ENCODE peak calls at places on chromosome 13, in seven cellular contexts. D is A549, R is GM12878, H is K562, I is H1, W is SK-N-SH, G is IMR-90. A is an unnamed sample.

GRCh38 chr13:53941588-53942190 is 913.1 kb downstream of the OLFM4 start:
- DNase-seq in D (no peak), R (no peak), H (no peak), I (peak), W (no peak), G (no peak), A (no peak)

GRCh38 chr13:60572003-60572792 is 175.2 kb downstream of the TDRD3 start:
- DNase-seq in D (no peak), R (no peak), H (no peak), I (no peak), W (no peak), G (peak), A (peak)

GRCh38 chr13:45799451-45799850 is 52.1 kb downstream of the SIAH3 start:
- DNase-seq in D (no peak), R (no peak), H (no peak), I (no peak), W (no peak), G (no peak), A (no peak)

GRCh38 chr13:82070411-82070810 is 1729.5 kb upstream of the SPRY2 start:
- DNase-seq in D (no peak), R (no peak), H (no peak), I (no peak), W (no peak), G (no peak), A (no peak)

GRCh38 chr13:48505597-48506091 is 27.2 kb downstream of the RCBTB2 start:
- DNase-seq in D (no peak), R (peak), H (no peak), I (no peak), W (no peak), G (peak), A (no peak)

GRCh38 chr13:26325876-26326275 is 71.9 kb downstream of the CDK8 start:
- DNase-seq in D (no peak), R (peak), H (no peak), I (no peak), W (no peak), G (peak), A (no peak)

GRCh38 chr13:89737051-89737450 is 1610.4 kb upstream of the MIR17HG start:
- DNase-seq in D (no peak), R (no peak), H (no peak), I (no peak), W (no peak), G (no peak), A (no peak)

GRCh38 chr13:44044544-44045178 is 165.0 kb downstream of the LACC1 start:
- DNase-seq in D (no peak), R (no peak), H (no peak), I (no peak), W (no peak), G (no peak), A (no peak)

GRCh38 chr13:99655351-99656091 is 154.2 kb downstream of the TM9SF2 start:
- DNase-seq in D (peak), R (no peak), H (no peak), I (no peak), W (no peak), G (peak), A (peak)

GRCh38 chr13:97224544-97225324 is 2.6 kb downstream of the MBNL2 start:
- DNase-seq in D (no peak), R (no peak), H (peak), I (no peak), W (no peak), G (peak), A (peak)

GRCh38 chr13:21069561-21070004 is 8.2 kb upstream of the LATS2 start:
- DNase-seq in D (peak), R (no peak), H (no peak), I (no peak), W (no peak), G (peak), A (peak)

GRCh38 chr13:92487238-92487637 is 739.4 kb upstream of the GPC6 start:
- DNase-seq in D (no peak), R (no peak), H (no peak), I (no peak), W (no peak), G (no peak), A (no peak)

GRCh38 chr13:29936051-29936813 is 85.8 kb upstream of the UBL3 start:
- DNase-seq in D (no peak), R (no peak), H (no peak), I (no peak), W (no peak), G (no peak), A (no peak)

GRCh38 chr13:29936961-29937360 is 86.5 kb upstream of the UBL3 start:
- DNase-seq in D (no peak), R (no peak), H (no peak), I (no peak), W (no peak), G (no peak), A (no peak)

GRCh38 chr13:29933401-29933800 is 83.0 kb upstream of the UBL3 start:
- DNase-seq in D (no peak), R (no peak), H (no peak), I (no peak), W (no peak), G (no peak), A (no peak)

GRCh38 chr13:29935309-29935981 is 85.0 kb upstream of the UBL3 start:
- DNase-seq in D (no peak), R (peak), H (no peak), I (no peak), W (no peak), G (no peak), A (no peak)

DNA sequence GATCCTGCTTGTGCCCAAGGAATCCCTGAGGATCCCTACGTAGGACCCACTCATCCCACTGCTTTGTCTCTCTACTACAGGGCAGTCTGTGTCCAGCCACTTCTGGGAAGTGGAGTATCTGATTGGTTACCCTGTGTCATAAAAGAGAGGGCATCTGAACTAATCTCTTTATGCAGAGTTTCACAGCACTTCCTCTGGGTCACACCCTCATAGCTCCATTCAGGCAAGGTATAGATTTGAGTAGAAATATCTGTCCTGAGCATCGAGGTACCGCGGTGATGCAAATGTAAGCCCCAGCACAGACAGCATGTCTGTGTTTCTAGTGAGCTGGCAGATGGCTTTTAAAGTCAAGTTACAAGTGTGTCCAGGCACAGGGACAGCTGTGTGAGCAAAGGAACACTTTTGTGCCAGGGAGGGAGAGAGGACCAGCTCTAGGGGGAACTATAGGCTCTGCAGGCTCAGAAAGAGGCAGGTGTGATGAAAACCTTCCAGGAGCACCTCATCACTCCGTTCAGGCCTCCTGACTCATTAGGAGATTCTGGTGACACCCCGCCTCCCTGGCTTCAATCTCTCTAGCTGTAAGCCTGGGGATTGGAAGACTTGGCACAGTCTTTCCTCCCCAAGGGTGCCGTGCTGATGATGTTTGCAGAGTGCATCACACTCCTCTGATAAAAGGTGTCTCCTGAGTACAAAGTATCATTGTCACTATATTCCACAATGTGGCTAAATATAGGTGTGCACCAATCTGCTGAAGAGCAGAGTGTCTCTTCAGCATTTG is 84.3 kb upstream of the UBL3 start:
- DNase-seq in D (no peak), R (no peak), H (no peak), I (no peak), W (no peak), G (no peak), A (no peak)
- TF ChIP-seq RFX5 in D (no peak), R (no peak), H (no peak), I (no peak), W (no peak), G (no peak), A (no peak)

GRCh38 chr13:50255639-50256038 is 240.4 kb downstream of the KCNRG start:
- DNase-seq in D (no peak), R (no peak), H (no peak), I (no peak), W (no peak), G (no peak), A (no peak)
- TF ChIP-seq RFX5 in D (no peak), R (no peak), H (no peak), I (no peak), W (no peak), G (no peak), A (no peak)

DNA sequence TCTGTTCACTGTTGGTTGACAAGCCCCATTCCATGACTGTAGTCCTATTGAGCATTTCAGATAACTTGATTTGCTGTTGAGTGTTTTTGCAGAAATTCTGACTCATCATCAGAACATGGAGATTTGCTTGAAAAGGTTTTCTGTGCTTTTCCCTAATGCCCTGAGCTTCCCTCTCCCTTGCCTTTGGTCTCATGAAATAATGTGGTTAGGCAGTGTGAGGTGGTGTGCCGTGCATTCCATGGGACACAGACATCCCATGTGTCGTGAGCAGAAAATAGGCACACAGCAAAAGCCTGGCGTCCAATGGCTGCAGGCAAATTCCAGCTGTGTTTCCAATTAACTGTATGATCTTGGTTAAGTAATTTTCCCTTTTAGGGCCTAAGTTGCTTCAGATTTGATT is 197.4 kb downstream of the DLEU7 start:
- DNase-seq in D (no peak), R (no peak), H (no peak), I (no peak), W (no peak), G (no peak), A (no peak)
- TF ChIP-seq RFX5 in D (no peak), R (no peak), H (no peak), I (no peak), W (no peak), G (no peak), A (no peak)

GRCh38 chr13:95494082-95494681 is 58.3 kb upstream of the CLDN10 start:
- DNase-seq in D (peak), R (no peak), H (peak), I (no peak), W (peak), G (peak), A (peak)
- TF ChIP-seq RFX5 in D (no peak), R (no peak), H (no peak), I (no peak), W (no peak), G (no peak), A (no peak)

GRCh38 chr13:66301482-66301881 is 928.7 kb downstream of the PCDH9 start:
- DNase-seq in D (no peak), R (no peak), H (no peak), I (no peak), W (no peak), G (no peak), A (no peak)

GRCh38 chr13:66305960-66306617 is 924.0 kb downstream of the PCDH9 start:
- DNase-seq in D (no peak), R (no peak), H (no peak), I (no peak), W (no peak), G (no peak), A (no peak)
- TF ChIP-seq RFX5 in D (no peak), R (no peak), H (no peak), I (no peak), W (no peak), G (no peak), A (no peak)

GRCh38 chr13:95968906-95969305 is 84.3 kb downstream of the UGGT2 start:
- DNase-seq in D (no peak), R (no peak), H (no peak), I (no peak), W (no peak), G (no peak), A (no peak)

DNA sequence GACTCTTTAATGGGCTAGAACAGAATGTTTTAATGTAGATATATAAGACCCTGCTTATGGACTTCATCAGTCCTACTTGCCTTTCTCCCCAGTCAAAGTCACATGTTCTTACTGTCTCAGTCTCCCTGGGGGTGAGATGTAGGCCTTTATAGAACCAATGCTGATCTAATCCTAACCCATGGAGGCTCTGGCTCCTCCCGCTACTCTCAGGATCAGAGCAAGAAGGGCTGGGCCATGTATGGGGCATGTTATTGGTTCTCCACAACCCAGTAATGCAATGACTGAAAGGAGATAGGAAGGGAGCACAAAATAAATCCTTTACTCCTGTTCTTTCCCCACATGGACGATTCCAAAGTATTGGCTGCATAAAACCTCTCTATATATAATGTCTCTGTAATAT is 82.3 kb downstream of the UGGT2 start:
- DNase-seq in D (no peak), R (no peak), H (no peak), I (no peak), W (no peak), G (no peak), A (no peak)
- TF ChIP-seq RFX5 in D (no peak), R (no peak), H (no peak), I (no peak), W (no peak), G (no peak), A (no peak)

GRCh38 chr13:39587939-39588338 is 15.1 kb downstream of the LHFPL6 start:
- DNase-seq in D (no peak), R (no peak), H (no peak), I (no peak), W (no peak), G (no peak), A (no peak)

GRCh38 chr13:39588384-39588783 is 14.6 kb downstream of the LHFPL6 start:
- DNase-seq in D (no peak), R (no peak), H (no peak), I (no peak), W (no peak), G (peak), A (no peak)

GRCh38 chr13:39586956-39587605 is 15.9 kb downstream of the LHFPL6 start:
- DNase-seq in D (no peak), R (no peak), H (no peak), I (no peak), W (no peak), G (no peak), A (no peak)

GRCh38 chr13:39585219-39585618 is 17.8 kb downstream of the LHFPL6 start:
- DNase-seq in D (no peak), R (no peak), H (no peak), I (no peak), W (no peak), G (no peak), A (no peak)

GRCh38 chr13:39586142-39586541 is 16.9 kb downstream of the LHFPL6 start:
- DNase-seq in D (no peak), R (no peak), H (no peak), I (no peak), W (no peak), G (no peak), A (no peak)
- TF ChIP-seq RFX5 in D (no peak), R (no peak), H (no peak), I (no peak), W (no peak), G (no peak), A (no peak)

DNA sequence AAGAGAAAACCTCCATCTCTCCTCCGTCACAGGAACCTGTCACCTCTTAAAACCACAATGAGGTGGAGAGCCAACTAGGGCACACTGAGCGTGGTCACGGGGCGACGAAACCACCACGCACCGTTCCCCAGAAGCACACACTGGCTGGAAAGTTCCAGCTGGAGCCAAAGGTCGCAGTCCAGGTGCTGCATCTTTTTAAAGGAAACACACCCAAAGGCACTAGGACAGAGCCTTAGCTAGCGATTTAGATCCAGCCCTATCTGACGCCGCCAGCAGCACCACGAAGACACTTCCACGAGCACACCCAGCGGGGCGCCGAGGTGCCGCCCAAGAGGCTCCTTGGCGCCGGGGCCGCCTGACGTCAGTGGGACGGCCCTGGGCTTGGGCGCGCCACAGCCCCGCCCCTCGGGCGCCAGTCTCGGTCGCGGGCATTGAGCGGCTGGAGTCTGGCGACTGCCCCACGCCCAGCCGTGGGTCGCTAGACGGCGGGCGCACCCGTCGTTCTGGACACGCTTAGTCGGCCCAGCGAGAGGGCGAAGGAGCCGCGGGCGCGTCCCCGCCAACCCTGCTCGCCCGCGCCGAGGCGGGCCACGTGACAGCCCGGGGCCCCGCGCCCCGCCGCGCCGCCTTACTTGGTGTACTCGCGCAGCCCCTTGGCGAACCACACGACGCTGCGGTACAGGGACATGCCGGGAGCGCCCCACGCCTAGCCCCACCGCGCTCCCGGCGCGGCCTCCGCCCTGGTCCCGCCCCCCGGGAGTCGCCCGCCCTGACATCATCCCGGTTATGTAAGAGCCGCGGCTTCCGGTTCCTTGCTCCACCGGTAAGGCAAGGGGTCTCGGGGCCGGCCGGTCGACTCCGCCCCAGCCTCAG is at the start of gene DHRS12:
- DNase-seq in D (peak), R (peak), H (peak), I (no peak), W (peak), G (peak), A (peak)
- TF ChIP-seq RFX5 in D (no peak), R (no peak), H (no peak), I (no peak), W (no peak), G (no peak), A (no peak)

A was measured in HepG2.